ENCODE peak calls at places on chromosome X, in four cellular contexts. J, Q, N and Y are unnamed samples.

GRCh38 chrX:132488819-132489255 is at the start of gene MBNL3:
- DNase-seq in J (no peak), Q (peak), N (no peak), Y (no peak)

GRCh38 chrX:49932786-49933185 is 10.4 kb downstream of the CLCN5 start:
- DNase-seq in N (no peak), Q (no peak), J (no peak), Y (no peak)

GRCh38 chrX:12791253-12792228 is at the start of gene PRPS2:
- DNase-seq in J (peak), N (peak), Q (peak), Y (no peak)

GRCh38 chrX:150036181-150036580 is 97.9 kb upstream of the EOLA2 start:
- DNase-seq in N (no peak), J (peak), Q (peak), Y (no peak)

GRCh38 chrX:154762529-154763296 is at the start of gene DKC1:
- DNase-seq in J (peak), Q (peak), N (peak), Y (peak)

GRCh38 chrX:49040376-49040955 is 2.7 kb downstream of the TFE3 start:
- DNase-seq in Q (no peak), N (no peak), J (peak), Y (no peak)

GRCh38 chrX:23784487-23785301 is 1.7 kb downstream of the SAT1 start:
- DNase-seq in Q (no peak), J (no peak), N (peak), Y (no peak)

GRCh38 chrX:2924151-2924550 is 5.0 kb downstream of the ARSD start:
- DNase-seq in Q (no peak), N (no peak), J (no peak), Y (no peak)

GRCh38 chrX:154540897-154541535 is 5.6 kb downstream of the G6PD start:
- DNase-seq in Q (peak), N (no peak), J (no peak), Y (no peak)

GRCh38 chrX:109384569-109385174 is 97.2 kb downstream of the GUCY2F start:
- DNase-seq in J (no peak), N (peak), Q (no peak), Y (no peak)

GRCh38 chrX:132714913-132715312 is 226.1 kb upstream of the MBNL3 start:
- DNase-seq in Q (no peak), N (no peak), J (no peak), Y (no peak)

GRCh38 chrX:119288890-119289393 is 52.9 kb downstream of the PGRMC1 start:
- DNase-seq in N (no peak), Q (no peak), J (no peak), Y (no peak)

GRCh38 chrX:138745215-138745614 is 33.7 kb upstream of the FGF13 start:
- DNase-seq in J (peak), N (peak), Q (peak), Y (peak)

GRCh38 chrX:3939967-3940610 is 226.6 kb upstream of the PRKX start:
- DNase-seq in N (peak), J (no peak), Q (no peak), Y (no peak)

GRCh38 chrX:40326186-40326965 is 228.6 kb upstream of the BCOR start:
- DNase-seq in J (no peak), Q (no peak), N (no peak), Y (no peak)

GRCh38 chrX:5810636-5811035 is 418.0 kb downstream of the NLGN4X start:
- DNase-seq in J (no peak), N (no peak), Q (no peak), Y (no peak)

GRCh38 chrX:32538554-32538953 is 672.8 kb downstream of the DMD start:
- DNase-seq in N (no peak), Q (no peak), J (no peak), Y (no peak)
- TF ChIP-seq REST in N (no peak), Q (no peak), J (no peak), Y (no peak)

GRCh38 chrX:34903316-34903715 is 39.3 kb upstream of the FAM47B start:
- DNase-seq in J (no peak), N (no peak), Q (no peak), Y (no peak)

GRCh38 chrX:34909151-34909550 is 33.4 kb upstream of the FAM47B start:
- DNase-seq in Q (no peak), J (no peak), N (no peak), Y (no peak)
- TF ChIP-seq ESRRA in Q (no peak), J (no peak), N (no peak), Y (no peak)

GRCh38 chrX:77003530-77003929 is 443.7 kb upstream of the FGF16 start:
- DNase-seq in J (no peak), N (no peak), Q (no peak), Y (no peak)

GRCh38 chrX:77009691-77010090 is 437.5 kb upstream of the FGF16 start:
- DNase-seq in Q (no peak), N (no peak), J (no peak), Y (no peak)

DNA sequence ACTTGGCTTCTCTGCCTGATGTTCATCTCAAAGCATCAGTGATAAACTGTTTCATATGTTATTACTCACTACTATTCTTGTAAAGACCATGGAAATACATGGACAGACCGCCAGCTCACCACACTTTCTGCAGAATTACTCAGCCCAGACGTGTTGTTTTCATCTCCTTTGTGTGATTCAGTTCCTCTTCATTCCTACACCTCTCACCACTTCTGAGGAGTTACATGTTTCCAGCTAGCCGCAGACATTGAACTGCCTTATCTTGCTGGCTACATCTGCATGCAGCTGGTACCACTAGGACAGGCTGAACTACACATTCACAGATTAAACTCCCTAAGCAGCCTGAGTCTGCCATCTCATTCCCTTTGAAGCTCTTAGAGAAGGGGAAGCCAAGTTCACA is 443.2 kb upstream of the FGF16 start:
- DNase-seq in N (no peak), J (no peak), Q (no peak), Y (no peak)
- TF ChIP-seq SMC3 in N (no peak), J (no peak), Q (no peak), Y (no peak)

GRCh38 chrX:65532016-65532415 is 2.6 kb downstream of the LAS1L start:
- DNase-seq in N (no peak), J (no peak), Q (no peak), Y (no peak)

GRCh38 chrX:65537229-65537628 is 2.6 kb upstream of the LAS1L start:
- DNase-seq in J (no peak), N (no peak), Q (no peak), Y (no peak)

GRCh38 chrX:65528705-65529340 is 5.8 kb downstream of the LAS1L start:
- DNase-seq in N (peak), Q (no peak), J (peak), Y (no peak)

GRCh38 chrX:65536291-65536690 is 1.7 kb upstream of the LAS1L start:
- DNase-seq in J (no peak), N (no peak), Q (no peak), Y (no peak)

GRCh38 chrX:65534450-65535292 is at the start of gene LAS1L:
- DNase-seq in J (peak), Q (peak), N (peak), Y (peak)
- TF ChIP-seq REST in J (no peak), Q (peak), N (no peak), Y (no peak)